ENCODE peak calls at places on chromosomes 2 and 18, in ten cellular contexts. B is stimulated activated CD4-positive, alpha-beta T cell treated with anti-CD3 and anti-CD28 coated beads, Interleukin-15, amount 100 ng/mL, for 1 hour; L is ACHN; W is NCI-H82; S is Karpas-422; N is GM13976; R is OCI-LY7; O is astrocyte of the spinal cord; Q is T47D; F is stomach. U is an unnamed sample.

GRCh38 chr2:974454-974853 is 23.8 kb downstream of the SNTG2 start:
- DNase-seq in B (no peak), L (no peak), W (no peak), S (no peak), N (no peak), R (no peak), O (peak; percentile 17), Q (no peak), F (no peak), U (no peak)

GRCh38 chr18:5503740-5504139 is 40.1 kb downstream of the EPB41L3 start:
- DNase-seq in B (no peak), L (no peak), W (no peak), S (no peak), N (no peak), R (no peak), O (no peak), Q (no peak), F (no peak), U (no peak)

GRCh38 chr18:47996091-47996541 is 65.7 kb upstream of the SMAD2 start:
- DNase-seq in B (no peak), L (no peak), W (peak; percentile 97), S (peak; percentile 83), N (no peak), R (no peak), O (no peak), Q (no peak), F (no peak), U (no peak)

GRCh38 chr2:85354286-85355072 is at the start of the genes ELMOD3 and RETSAT:
- DNase-seq in B (peak; percentile 88), L (peak; percentile 99), W (peak; percentile 100), S (peak; percentile 100), N (peak; percentile 97), R (peak; percentile 99), O (peak; percentile 99), Q (peak; percentile 75), F (peak; percentile 98), U (peak; percentile 99)

GRCh38 chr2:241573741-241574140 is 15.2 kb downstream of the BOK start:
- DNase-seq in B (no peak), L (no peak), W (no peak), S (no peak), N (no peak), R (no peak), O (no peak), Q (no peak), F (no peak), U (no peak)

GRCh38 chr18:6010284-6010683 is 115.0 kb upstream of the TMEM200C start:
- DNase-seq in B (no peak), L (no peak), W (no peak), S (no peak), N (no peak), R (no peak), O (no peak), Q (no peak), F (no peak), U (no peak)

GRCh38 chr2:144523606-144524131 is 3.8 kb upstream of the ZEB2 start:
- DNase-seq in B (no peak), L (peak; percentile 25), W (peak; percentile 57), S (peak; percentile 47), N (no peak), R (no peak), O (peak; percentile 55), Q (no peak), F (no peak), U (no peak)

GRCh38 chr2:91477731-91478672 is 2786.5 kb downstream of the RPIA start:
- DNase-seq in B (no peak), L (no peak), W (no peak), S (no peak), N (peak; percentile 38), R (peak; percentile 35), O (peak; percentile 25), Q (no peak), F (peak; percentile 43), U (no peak)

GRCh38 chr18:63131106-63131943 is 188.2 kb downstream of the BCL2 start:
- DNase-seq in B (no peak), L (peak; percentile 54), W (peak; percentile 15), S (peak; percentile 93), N (peak; percentile 57), R (peak; percentile 50), O (peak; percentile 70), Q (no peak), F (no peak), U (peak; percentile 2)

GRCh38 chr2:215621389-215621788 is 185.5 kb upstream of the FN1 start:
- DNase-seq in B (no peak), L (no peak), W (no peak), S (no peak), N (no peak), R (no peak), O (peak; percentile 19), Q (no peak), F (no peak), U (no peak)

GRCh38 chr2:196468394-196468793 is 171.1 kb upstream of the CCDC150 start:
- DNase-seq in B (no peak), L (peak; percentile 18), W (peak; percentile 34), S (peak; percentile 60), N (no peak), R (peak; percentile 2), O (no peak), Q (no peak), F (no peak), U (no peak)

GRCh38 chr2:19664651-19665050 is 237.1 kb downstream of the TTC32 start:
- DNase-seq in B (no peak), L (no peak), W (no peak), S (no peak), N (no peak), R (no peak), O (peak; percentile 58), Q (no peak), F (no peak), U (no peak)

GRCh38 chr2:135072125-135072997 is 20.3 kb downstream of the RAB3GAP1 start:
- DNase-seq in B (no peak), L (peak; percentile 37), W (peak; percentile 34), S (peak; percentile 56), N (no peak), R (peak; percentile 65), O (peak; percentile 44), Q (no peak), F (no peak), U (no peak)

GRCh38 chr18:75290737-75291358 is 80.3 kb downstream of the TSHZ1 start:
- DNase-seq in B (no peak), L (no peak), W (no peak), S (no peak), N (no peak), R (no peak), O (no peak), Q (no peak), F (no peak), U (no peak)

GRCh38 chr2:220276736-220277444 is 649.5 kb downstream of the SLC4A3 start:
- DNase-seq in B (no peak), L (no peak), W (no peak), S (no peak), N (no peak), R (no peak), O (no peak), Q (no peak), F (no peak), U (peak; percentile 33)

GRCh38 chr18:55546873-55547704 is 40.9 kb downstream of the TCF4 start:
- DNase-seq in B (no peak), L (no peak), W (peak; percentile 64), S (no peak), N (no peak), R (no peak), O (peak; percentile 86), Q (no peak), F (no peak), U (peak; percentile 63)

GRCh38 chr2:26355038-26355995 is 8.7 kb upstream of the ADGRF3 start:
- DNase-seq in B (no peak), L (peak; percentile 90), W (no peak), S (no peak), N (no peak), R (no peak), O (peak; percentile 93), Q (peak; percentile 22), F (no peak), U (peak; percentile 90)

GRCh38 chr2:237726401-237726830 is 72.2 kb upstream of the RBM44 start:
- DNase-seq in B (no peak), L (no peak), W (peak; percentile 95), S (no peak), N (no peak), R (no peak), O (peak; percentile 82), Q (no peak), F (peak; percentile 65), U (peak; percentile 60)

GRCh38 chr2:58762176-58762781 is 521.2 kb upstream of the FANCL start:
- DNase-seq in B (no peak), L (peak; percentile 69), W (peak; percentile 80), S (peak; percentile 79), N (no peak), R (peak; percentile 28), O (peak; percentile 77), Q (peak; percentile 11), F (peak; percentile 26), U (peak; percentile 4)

GRCh38 chr2:176494949-176495353 is 225.7 kb downstream of the MTX2 start:
- DNase-seq in B (no peak), L (no peak), W (peak; percentile 23), S (peak; percentile 61), N (no peak), R (no peak), O (no peak), Q (no peak), F (peak; percentile 26), U (no peak)

GRCh38 chr2:182069416-182069815 is 83.8 kb downstream of the PPP1R1C start:
- DNase-seq in B (no peak), L (no peak), W (no peak), S (no peak), N (no peak), R (no peak), O (no peak), Q (no peak), F (no peak), U (no peak)

GRCh38 chr18:6251084-6251483 is 163.6 kb downstream of the L3MBTL4 start:
- DNase-seq in B (no peak), L (no peak), W (no peak), S (no peak), N (no peak), R (no peak), O (no peak), Q (no peak), F (no peak), U (no peak)

GRCh38 chr2:11073791-11074190 is 81.5 kb upstream of the SLC66A3 start:
- DNase-seq in B (no peak), L (no peak), W (no peak), S (no peak), N (no peak), R (no peak), O (no peak), Q (no peak), F (no peak), U (no peak)

GRCh38 chr18:70491734-70492348 is 203.0 kb downstream of the SOCS6 start:
- DNase-seq in B (no peak), L (peak; percentile 61), W (peak; percentile 80), S (peak; percentile 94), N (peak; percentile 52), R (peak; percentile 24), O (peak; percentile 40), Q (peak; percentile 11), F (peak; percentile 52), U (no peak)

GRCh38 chr2:113762377-113763118 is 6.1 kb upstream of the SLC35F5 start:
- DNase-seq in B (no peak), L (peak; percentile 65), W (no peak), S (no peak), N (no peak), R (no peak), O (peak; percentile 78), Q (no peak), F (no peak), U (peak; percentile 67)

GRCh38 chr2:239893236-239893515 is 132.0 kb downstream of the NDUFA10 start:
- DNase-seq in B (no peak), L (no peak), W (peak; percentile 17), S (peak; percentile 73), N (no peak), R (peak; percentile 17), O (no peak), Q (no peak), F (no peak), U (no peak)

GRCh38 chr2:96526101-96526591 is 10.4 kb upstream of the ARID5A start:
- DNase-seq in B (no peak), L (no peak), W (no peak), S (no peak), N (no peak), R (no peak), O (no peak), Q (no peak), F (no peak), U (no peak)

GRCh38 chr2:60380411-60380810 is 173.0 kb downstream of the BCL11A start:
- DNase-seq in B (no peak), L (no peak), W (no peak), S (no peak), N (no peak), R (no peak), O (no peak), Q (no peak), F (no peak), U (no peak)

U was measured in skeletal muscle cell.